ENCODE peak calls at places on chromosome 3, in four cellular contexts. O is GM12878, F is stomach, E is DND-41. X is an unnamed sample. For H3K36me3, the result is how much of the 10 kb centered on the place peaks cover.

GRCh38 chr3:72223116-72223515 is 438.2 kb upstream of the PROK2 start:
- DNase-seq in O (no peak), F (no peak), E (no peak), X (no peak)

GRCh38 chr3:77186728-77187127 is 146.8 kb downstream of the ROBO2 start:
- DNase-seq in O (no peak), F (no peak), E (no peak), X (no peak)

GRCh38 chr3:136146981-136147729 is 49.0 kb downstream of the MSL2 start:
- DNase-seq in O (no peak), F (no peak), E (no peak), X (no peak)

GRCh38 chr3:2656806-2657205 is 453.4 kb downstream of the IL5RA start:
- DNase-seq in O (no peak), F (no peak), E (no peak), X (no peak)

GRCh38 chr3:11159421-11159904 is 5.2 kb downstream of the HRH1 start:
- DNase-seq in O (no peak), F (no peak), E (no peak), X (no peak)

GRCh38 chr3:80733522-80734176 is 965.9 kb upstream of the ROBO1 start:
- DNase-seq in O (no peak), F (peak), E (no peak), X (no peak)

GRCh38 chr3:185824467-185825378 is at the start of gene IGF2BP2:
- DNase-seq in O (no peak), F (peak), E (no peak), X (peak)

GRCh38 chr3:72346526-72346926 is 501.7 kb downstream of the SHQ1 start:
- DNase-seq in O (no peak), F (no peak), E (no peak), X (no peak)

GRCh38 chr3:99549918-99550603 is 88.3 kb upstream of the COL8A1 start:
- DNase-seq in O (no peak), F (no peak), E (no peak), X (no peak)

GRCh38 chr3:182027366-182027765 is 315.6 kb downstream of the SOX2 start:
- DNase-seq in O (no peak), F (no peak), E (no peak), X (no peak)

GRCh38 chr3:103295974-103296570 is 861.3 kb downstream of the ZPLD1 start:
- DNase-seq in O (no peak), F (no peak), E (no peak), X (no peak)

GRCh38 chr3:10667269-10667668 is 148.8 kb upstream of the SLC6A11 start:
- DNase-seq in O (peak), F (no peak), E (no peak), X (no peak)

GRCh38 chr3:37229740-37230139 is 55.4 kb upstream of the LRRFIP2 start:
- DNase-seq in O (no peak), F (peak), E (no peak), X (no peak)

GRCh38 chr3:185489462-185489861 is 9.4 kb downstream of the TMEM41A start:
- DNase-seq in O (no peak), F (no peak), E (no peak), X (no peak)

GRCh38 chr3:128226794-128227399 is 73.6 kb downstream of the EEFSEC start:
- DNase-seq in O (no peak), F (no peak), E (peak), X (peak)

GRCh38 chr3:25834346-25834745 is 44.5 kb downstream of the OXSM start:
- DNase-seq in O (no peak), F (no peak), E (no peak), X (no peak)

GRCh38 chr3:112561085-112561692 is 573 bp downstream of the ATG3 start:
- DNase-seq in O (peak), F (peak), E (peak), X (no peak)

GRCh38 chr3:51622868-51623267 is 48.2 kb upstream of the TEX264 start:
- DNase-seq in O (no peak), F (peak), E (no peak), X (no peak)

GRCh38 chr3:32256206-32256605 is 17.7 kb downstream of the CMTM8 start:
- DNase-seq in O (no peak), F (no peak), E (no peak), X (no peak)

GRCh38 chr3:110654820-110655522 is 416.6 kb upstream of the NECTIN3 start:
- DNase-seq in O (no peak), F (no peak), E (no peak), X (no peak)

GRCh38 chr3:51966486-51966885 is 768 bp downstream of the PCBP4 start:
- DNase-seq in O (no peak), F (no peak), E (no peak), X (no peak)

GRCh38 chr3:101903426-101903825 is 54.1 kb downstream of the NFKBIZ start:
- DNase-seq in O (no peak), F (no peak), E (no peak), X (no peak)

GRCh38 chr3:111547645-111548044 is 5.6 kb downstream of the CD96 start:
- DNase-seq in O (peak), F (no peak), E (peak), X (peak)

GRCh38 chr3:120102232-120102631 is 8.0 kb upstream of the GSK3B start:
- DNase-seq in O (no peak), F (no peak), E (no peak), X (no peak)

GRCh38 chr3:196085534-196085933 is 3.6 kb upstream of the TFRC start:
- DNase-seq in O (no peak), F (no peak), E (no peak), X (no peak)

GRCh38 chr3:39166134-39166710 is 12.8 kb upstream of the CSRNP1 start:
- DNase-seq in O (no peak), F (no peak), E (no peak), X (no peak)

GRCh38 chr3:153903430-153903829 is 217.8 kb upstream of the ARHGEF26 start:
- DNase-seq in O (no peak), F (no peak), E (no peak), X (no peak)

GRCh38 chr3:9373443-9373842 is 10.6 kb downstream of the THUMPD3 start:
- DNase-seq in O (no peak), F (no peak), E (no peak), X (no peak)

GRCh38 chr3:119308355-119308754 is 14.2 kb downstream of the ARHGAP31 start:
- DNase-seq in O (no peak), F (no peak), E (no peak), X (no peak)

GRCh38 chr3:17607905-17608304 is 134.5 kb downstream of the TBC1D5 start:
- DNase-seq in O (no peak), F (no peak), E (no peak), X (no peak)

GRCh38 chr3:162765524-162765923 is 1268.9 kb downstream of the OTOL1 start:
- DNase-seq in O (no peak), F (no peak), E (peak), X (no peak)

GRCh38 chr3:114294940-114295480 is 1.2 kb downstream of the TIGIT start:
- DNase-seq in O (no peak), F (no peak), E (no peak), X (no peak)

GRCh38 chr3:118817748-118818165 is 216.9 kb downstream of the IGSF11 start:
- DNase-seq in O (no peak), F (peak), E (peak), X (no peak)

GRCh38 chr3:189710620-189711388 is 79.6 kb downstream of the TP63 start:
- DNase-seq in O (peak), F (no peak), E (no peak), X (peak)

GRCh38 chr3:136332776-136333175 is 82.6 kb downstream of the PCCB start:
- DNase-seq in O (no peak), F (no peak), E (no peak), X (no peak)

GRCh38 chr3:184765730-184766074 is 46.3 kb upstream of the VPS8 start:
- DNase-seq in O (peak), F (no peak), E (no peak), X (peak)

GRCh38 chr3:71074416-71074815 is 509.1 kb downstream of the FOXP1 start:
- DNase-seq in O (no peak), F (no peak), E (no peak), X (no peak)

GRCh38 chr3:45852828-45853227 is 10.9 kb upstream of the LZTFL1 start:
- DNase-seq in O (peak), F (no peak), E (no peak), X (no peak)

DNA sequence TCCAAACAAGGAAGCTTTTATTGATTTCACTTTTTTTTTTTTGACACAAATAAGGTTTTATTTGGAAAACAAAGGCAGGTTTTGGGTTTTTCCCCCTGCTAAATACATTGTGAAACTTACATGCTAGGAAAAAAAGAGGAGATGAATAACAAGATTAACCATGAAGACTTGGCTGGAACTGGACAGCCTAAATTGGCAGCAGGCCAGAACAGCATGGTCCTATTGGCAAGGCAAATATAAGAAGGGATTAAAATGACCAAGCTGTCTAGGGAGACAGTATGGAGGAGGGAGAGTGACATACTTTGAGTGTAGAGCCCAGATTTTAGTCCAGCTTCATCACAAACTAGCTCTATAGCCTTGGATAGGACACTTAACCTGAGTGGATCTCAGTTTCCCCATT is 63.9 kb upstream of the BBX start:
- DNase-seq in O (no peak), F (no peak), E (no peak), X (no peak)
- TF ChIP-seq CTCF in O (no peak), F (no peak), E (no peak), X (no peak)

GRCh38 chr3:156630773-156631093 is 43.7 kb upstream of the TIPARP start:
- DNase-seq in O (no peak), F (no peak), E (no peak), X (no peak)
- H3K4me3 ChIP-seq in O (no peak), F (no peak), E (no peak), X (no peak)

GRCh38 chr3:14416453-14416852 is 14.0 kb downstream of the SLC6A6 start:
- DNase-seq in O (no peak), F (no peak), E (no peak), X (no peak)
- H3K36me3 ChIP-seq in O (under half), F (under half), E (under half), X (under half)

GRCh38 chr3:142962520-142963265 is 781 bp downstream of the PAQR9 start:
- DNase-seq in O (no peak), F (no peak), E (no peak), X (no peak)

GRCh38 chr3:142961539-142961938 is 1.9 kb downstream of the PAQR9 start:
- DNase-seq in O (no peak), F (no peak), E (no peak), X (no peak)

GRCh38 chr3:142962175-142962519 is 1.3 kb downstream of the PAQR9 start:
- DNase-seq in O (no peak), F (no peak), E (no peak), X (no peak)

GRCh38 chr3:142964150-142964498 is 650 bp upstream of the PAQR9 start:
- DNase-seq in O (no peak), F (no peak), E (no peak), X (no peak)

DNA sequence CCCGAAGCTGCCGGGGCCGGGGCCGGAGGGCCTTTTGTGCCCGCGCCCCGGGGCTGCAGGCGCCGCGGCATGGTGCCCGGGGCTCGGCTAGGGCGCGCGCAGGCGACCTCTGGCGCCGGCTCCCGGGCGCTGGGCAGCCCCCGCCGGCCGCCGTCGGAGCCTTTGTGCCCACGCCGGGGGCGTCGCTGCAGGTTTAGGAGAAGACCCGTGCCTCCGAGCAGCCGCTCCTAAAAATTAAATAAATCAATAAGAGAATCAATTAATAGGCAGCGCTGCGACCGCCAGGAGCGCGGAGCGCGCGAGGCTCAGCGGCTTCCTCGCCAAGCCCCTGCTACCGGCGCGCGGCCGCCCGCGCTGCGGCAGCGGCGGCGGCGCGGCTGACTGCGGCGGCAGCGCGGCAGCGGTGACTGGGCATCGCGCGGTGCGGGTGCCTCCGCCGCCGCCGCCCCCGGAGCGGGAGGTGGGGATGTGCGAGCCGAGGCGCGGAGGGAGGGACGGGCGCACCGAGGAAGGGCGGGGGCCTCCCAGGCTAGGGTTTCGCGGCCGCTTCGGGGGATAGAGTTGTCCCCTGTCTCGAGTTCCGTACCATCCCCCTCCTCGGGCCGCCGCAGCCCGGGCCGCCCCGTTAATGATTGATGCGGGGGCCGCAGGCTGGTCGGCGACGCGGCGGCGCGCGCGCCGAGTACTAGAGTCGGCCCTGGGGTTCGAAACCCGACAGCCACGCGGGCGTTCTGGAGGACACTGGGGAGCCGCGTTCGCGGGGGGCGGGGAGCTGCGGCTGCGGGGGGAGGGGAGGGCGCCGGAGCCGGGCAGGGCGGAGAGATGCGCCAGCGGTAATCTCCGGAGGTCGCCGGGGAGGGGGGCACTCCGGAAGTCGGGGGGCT is at the start of gene PAQR9:
- DNase-seq in O (no peak), F (no peak), E (no peak), X (no peak)
- TF ChIP-seq CTCF in O (no peak), F (no peak), E (no peak), X (no peak)

GRCh38 chr3:108595304-108595703 is 5.8 kb downstream of the DZIP3 start:
- DNase-seq in O (no peak), F (no peak), E (no peak), X (no peak)

GRCh38 chr3:108588616-108589015 is 622 bp downstream of the CIP2A start:
- DNase-seq in O (no peak), F (no peak), E (no peak), X (no peak)

GRCh38 chr3:108589081-108589997 is at the start of the genes CIP2A and DZIP3:
- DNase-seq in O (peak), F (peak), E (peak), X (peak)

GRCh38 chr3:108589998-108590323 is 439 bp downstream of the DZIP3 start:
- DNase-seq in O (no peak), F (no peak), E (no peak), X (no peak)

DNA sequence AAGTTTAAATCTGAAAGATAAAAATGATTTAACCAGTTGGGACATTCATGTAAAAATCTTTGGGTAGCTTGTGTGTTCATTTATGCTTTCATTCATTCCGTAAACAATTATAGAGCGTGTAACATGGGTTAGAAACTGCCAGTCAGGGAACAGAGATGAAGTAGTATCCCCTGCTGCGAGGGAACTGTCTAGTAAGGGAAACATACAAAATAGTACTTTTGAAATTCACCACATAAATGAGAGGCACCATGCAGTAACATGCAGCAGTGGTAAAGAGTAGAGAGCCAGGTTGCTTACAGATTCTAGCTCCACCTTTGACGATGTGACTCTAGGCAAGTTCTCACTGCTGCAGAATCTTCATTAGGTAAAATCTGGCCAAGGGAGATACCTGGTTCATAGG is 921 bp downstream of the DZIP3 start:
- DNase-seq in O (no peak), F (no peak), E (peak), X (no peak)
- H3K4me3 ChIP-seq in O (peak), F (peak), E (peak), X (peak)

GRCh38 chr3:42632146-42632545 is 21.4 kb upstream of the ZBTB47 start:
- DNase-seq in O (no peak), F (no peak), E (no peak), X (no peak)
- H3K36me3 ChIP-seq in O (under half), F (half or more), E (half or more), X (under half)

GRCh38 chr3:131072099-131072559 is 45.5 kb downstream of the NEK11 start:
- DNase-seq in O (no peak), F (no peak), E (no peak), X (no peak)
- TF ChIP-seq CTCF in O (no peak), F (no peak), E (no peak), X (no peak)

X was measured in GM06990.